ENCODE peak calls at places on chromosomes 1 and 21, in four cellular contexts. One of them, this sample, is unnamed.
A peak's percentile ranks its signal among the peaks of the same experiment; 100 is the strongest.

GRCh38 chr21:31999810-32000468 is 127.1 kb downstream of the HUNK start:
- DNase-seq in astrocyte of the spinal cord: no peak
- DNase-seq in tibial nerve: no peak
- DNase-seq in D721Med: no peak
- DNase-seq in this sample: no peak

GRCh38 chr21:35106246-35106835 is 57.2 kb upstream of the RUNX1 start:
- DNase-seq in astrocyte of the spinal cord: no peak
- DNase-seq in D721Med: no peak
- DNase-seq in tibial nerve: no peak
- DNase-seq in this sample: no peak

GRCh38 chr1:167584581-167584980 is 31.0 kb upstream of the CREG1 start:
- DNase-seq in tibial nerve: no peak
- DNase-seq in astrocyte of the spinal cord: no peak
- DNase-seq in D721Med: no peak
- DNase-seq in this sample: no peak

GRCh38 chr1:10724948-10725852 is 71.2 kb downstream of the CASZ1 start:
- DNase-seq in D721Med: peak; percentile 68
- DNase-seq in tibial nerve: no peak
- DNase-seq in astrocyte of the spinal cord: peak; percentile 29
- DNase-seq in this sample: peak; percentile 72

GRCh38 chr1:193676996-193677569 is 490.7 kb upstream of the B3GALT2 start:
- DNase-seq in astrocyte of the spinal cord: no peak
- DNase-seq in tibial nerve: no peak
- DNase-seq in D721Med: no peak
- DNase-seq in this sample: no peak

GRCh38 chr1:31531177-31532000 is 44.9 kb upstream of the TINAGL1 start:
- DNase-seq in astrocyte of the spinal cord: peak; percentile 16
- DNase-seq in D721Med: no peak
- DNase-seq in tibial nerve: no peak
- DNase-seq in this sample: no peak

GRCh38 chr21:42873096-42873495 is 6.2 kb downstream of the WDR4 start:
- DNase-seq in D721Med: no peak
- DNase-seq in astrocyte of the spinal cord: no peak
- DNase-seq in tibial nerve: no peak
- DNase-seq in this sample: no peak

GRCh38 chr1:25084407-25084806 is 147.9 kb downstream of the SYF2 start:
- DNase-seq in D721Med: no peak
- DNase-seq in astrocyte of the spinal cord: no peak
- DNase-seq in tibial nerve: no peak
- DNase-seq in this sample: no peak

GRCh38 chr1:100597069-100597741 is 59.3 kb downstream of the GPR88 start:
- DNase-seq in astrocyte of the spinal cord: peak; percentile 91
- DNase-seq in tibial nerve: no peak
- DNase-seq in D721Med: no peak
- DNase-seq in this sample: no peak

GRCh38 chr1:209885403-209886218 is 52.4 kb upstream of the SYT14 start:
- DNase-seq in tibial nerve: no peak
- DNase-seq in astrocyte of the spinal cord: no peak
- DNase-seq in D721Med: no peak
- DNase-seq in this sample: no peak

GRCh38 chr1:60972841-60973364 is 109.5 kb upstream of the NFIA start:
- DNase-seq in tibial nerve: no peak
- DNase-seq in D721Med: no peak
- DNase-seq in astrocyte of the spinal cord: peak; percentile 86
- DNase-seq in this sample: no peak

GRCh38 chr1:205124726-205125125 is 2.9 kb upstream of the RBBP5 start:
- DNase-seq in astrocyte of the spinal cord: no peak
- DNase-seq in tibial nerve: no peak
- DNase-seq in D721Med: no peak
- DNase-seq in this sample: no peak

GRCh38 chr1:78472251-78472620 is 18.5 kb upstream of the PTGFR start:
- DNase-seq in D721Med: no peak
- DNase-seq in tibial nerve: no peak
- DNase-seq in astrocyte of the spinal cord: no peak
- DNase-seq in this sample: no peak

GRCh38 chr1:20093940-20094391 is 24.0 kb downstream of the PLA2G5 start:
- DNase-seq in D721Med: no peak
- DNase-seq in tibial nerve: peak; percentile 43
- DNase-seq in astrocyte of the spinal cord: no peak
- DNase-seq in this sample: peak; percentile 60

GRCh38 chr1:35655196-35655595 is 13.9 kb upstream of the PSMB2 start:
- DNase-seq in tibial nerve: no peak
- DNase-seq in astrocyte of the spinal cord: no peak
- DNase-seq in D721Med: no peak
- DNase-seq in this sample: no peak

GRCh38 chr1:10724052-10724494 is 72.4 kb downstream of the CASZ1 start:
- DNase-seq in astrocyte of the spinal cord: peak; percentile 39
- DNase-seq in tibial nerve: no peak
- DNase-seq in D721Med: no peak
- DNase-seq in this sample: peak; percentile 73

GRCh38 chr1:182143825-182144661 is 82.5 kb upstream of the ZNF648 start:
- DNase-seq in D721Med: no peak
- DNase-seq in tibial nerve: peak; percentile 85
- DNase-seq in astrocyte of the spinal cord: peak; percentile 74
- DNase-seq in this sample: peak; percentile 48

GRCh38 chr1:23453455-23454000 is 29.0 kb upstream of the TCEA3 start:
- DNase-seq in D721Med: no peak
- DNase-seq in astrocyte of the spinal cord: no peak
- DNase-seq in tibial nerve: no peak
- DNase-seq in this sample: no peak

GRCh38 chr1:92953491-92953890 is 7.8 kb downstream of the DIPK1A start:
- DNase-seq in astrocyte of the spinal cord: no peak
- DNase-seq in tibial nerve: no peak
- DNase-seq in D721Med: no peak
- DNase-seq in this sample: no peak

DNA sequence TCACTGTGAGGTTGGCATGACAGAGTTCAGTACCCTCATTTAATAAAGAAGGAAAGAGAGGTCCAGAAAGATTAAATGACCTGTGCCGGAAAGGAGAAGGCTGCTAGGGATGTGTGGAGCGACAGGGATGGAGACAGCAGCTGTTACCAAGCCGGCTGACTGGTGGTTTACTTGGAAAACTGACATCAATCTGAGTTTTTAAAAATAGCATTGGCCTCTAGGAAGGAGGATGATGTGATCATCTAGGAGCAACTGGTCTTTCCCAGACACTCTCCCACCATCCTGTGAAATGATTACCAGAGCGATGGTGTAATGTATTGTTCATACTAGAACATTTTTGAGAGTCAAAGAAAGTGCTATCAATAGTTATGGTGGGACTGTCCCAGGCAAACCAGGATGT is 154.4 kb downstream of the ZSCAN20 start:
- DNase-seq in D721Med: no peak
- DNase-seq in astrocyte of the spinal cord: no peak
- DNase-seq in tibial nerve: no peak
- DNase-seq in this sample: no peak
- TF ChIP-seq CTCF in D721Med: no peak
- TF ChIP-seq CTCF in astrocyte of the spinal cord: no peak
- TF ChIP-seq CTCF in tibial nerve: no peak
- TF ChIP-seq CTCF in this sample: no peak

GRCh38 chr1:155062151-155062686 is 1.3 kb upstream of the EFNA4 start:
- DNase-seq in tibial nerve: no peak
- DNase-seq in astrocyte of the spinal cord: no peak
- DNase-seq in D721Med: no peak
- DNase-seq in this sample: no peak
- TF ChIP-seq CTCF in tibial nerve: no peak
- TF ChIP-seq CTCF in astrocyte of the spinal cord: peak; percentile 22
- TF ChIP-seq CTCF in D721Med: no peak
- TF ChIP-seq CTCF in this sample: no peak

DNA sequence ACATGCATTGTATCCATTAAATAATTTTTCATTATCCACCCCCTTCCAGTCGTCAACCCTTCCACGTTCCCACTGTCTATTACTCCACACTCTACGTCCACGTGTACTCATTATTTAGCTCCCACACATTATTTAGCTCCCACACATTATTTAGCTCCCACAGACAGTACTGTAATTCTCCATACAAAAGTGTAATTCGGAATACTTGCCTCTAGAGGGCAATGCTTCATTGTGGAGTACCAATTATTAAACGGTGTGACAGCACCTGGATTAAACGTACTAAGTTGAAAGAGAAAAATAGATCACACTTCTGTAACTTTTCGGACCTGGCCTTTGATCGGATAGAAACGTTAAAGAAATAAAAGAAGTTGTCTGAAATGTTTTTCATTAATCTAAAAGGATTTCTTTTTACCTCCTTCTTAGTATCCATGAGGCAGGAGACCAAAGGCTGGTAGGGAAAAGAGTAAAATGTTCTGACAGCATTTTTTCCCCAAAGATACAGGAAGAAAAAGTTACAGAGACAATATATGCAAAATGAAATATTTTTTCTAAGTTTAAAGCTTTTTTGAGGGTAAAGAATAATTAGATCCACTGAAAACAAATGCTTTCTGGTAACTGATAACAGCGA is 99.2 kb downstream of the LHX8 start:
- DNase-seq in D721Med: no peak
- DNase-seq in astrocyte of the spinal cord: peak; percentile 34
- DNase-seq in tibial nerve: no peak
- DNase-seq in this sample: no peak
- TF ChIP-seq CTCF in D721Med: peak; percentile 77
- TF ChIP-seq CTCF in astrocyte of the spinal cord: peak; percentile 66
- TF ChIP-seq CTCF in tibial nerve: peak; percentile 32
- TF ChIP-seq CTCF in this sample: peak; percentile 59

GRCh38 chr1:47926461-47926999 is 70.7 kb downstream of the TRABD2B start:
- DNase-seq in astrocyte of the spinal cord: no peak
- DNase-seq in tibial nerve: no peak
- DNase-seq in D721Med: no peak
- DNase-seq in this sample: no peak

GRCh38 chr1:47927165-47927564 is 70.0 kb downstream of the TRABD2B start:
- DNase-seq in tibial nerve: no peak
- DNase-seq in D721Med: no peak
- DNase-seq in astrocyte of the spinal cord: no peak
- DNase-seq in this sample: no peak

GRCh38 chr1:47931395-47931794 is 65.8 kb downstream of the TRABD2B start:
- DNase-seq in astrocyte of the spinal cord: no peak
- DNase-seq in tibial nerve: no peak
- DNase-seq in D721Med: no peak
- DNase-seq in this sample: no peak

GRCh38 chr1:47932744-47933143 is 64.4 kb downstream of the TRABD2B start:
- DNase-seq in astrocyte of the spinal cord: no peak
- DNase-seq in tibial nerve: no peak
- DNase-seq in D721Med: no peak
- DNase-seq in this sample: no peak

DNA sequence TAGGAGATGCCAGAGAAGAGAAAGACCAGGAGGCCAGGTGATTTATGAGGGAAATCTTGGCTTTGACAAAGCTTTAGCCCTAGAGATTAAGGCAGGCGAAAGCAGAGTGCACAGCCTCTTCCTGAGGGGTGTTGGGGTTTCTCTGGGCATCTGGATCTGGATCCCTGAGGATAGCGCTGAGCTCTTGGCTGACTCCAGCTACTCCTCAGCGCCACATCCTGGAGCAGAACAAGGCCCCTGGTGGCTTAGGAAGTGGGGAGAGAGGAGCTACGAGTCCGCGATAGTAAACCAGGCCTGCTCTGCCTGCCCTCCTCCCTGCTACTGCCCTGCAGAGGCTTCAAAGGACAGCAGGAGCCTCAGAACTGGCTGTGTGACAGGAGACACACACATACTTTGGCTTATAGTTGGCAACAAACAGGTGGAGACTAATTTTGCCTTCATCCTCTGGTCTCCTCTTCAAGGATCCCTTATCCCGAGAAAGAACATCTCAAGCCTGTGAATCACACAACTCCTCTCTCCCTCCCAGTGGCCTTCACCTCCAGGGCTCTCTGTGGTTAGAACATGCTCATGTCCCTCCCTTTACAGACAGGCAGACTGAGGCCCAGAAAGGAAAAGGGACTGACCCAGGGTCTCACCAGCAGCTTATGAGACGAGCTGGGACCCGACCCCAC is 66.8 kb downstream of the TRABD2B start:
- DNase-seq in tibial nerve: no peak
- DNase-seq in astrocyte of the spinal cord: no peak
- DNase-seq in D721Med: no peak
- DNase-seq in this sample: no peak
- TF ChIP-seq CTCF in tibial nerve: no peak
- TF ChIP-seq CTCF in astrocyte of the spinal cord: no peak
- TF ChIP-seq CTCF in D721Med: no peak
- TF ChIP-seq CTCF in this sample: no peak

DNA sequence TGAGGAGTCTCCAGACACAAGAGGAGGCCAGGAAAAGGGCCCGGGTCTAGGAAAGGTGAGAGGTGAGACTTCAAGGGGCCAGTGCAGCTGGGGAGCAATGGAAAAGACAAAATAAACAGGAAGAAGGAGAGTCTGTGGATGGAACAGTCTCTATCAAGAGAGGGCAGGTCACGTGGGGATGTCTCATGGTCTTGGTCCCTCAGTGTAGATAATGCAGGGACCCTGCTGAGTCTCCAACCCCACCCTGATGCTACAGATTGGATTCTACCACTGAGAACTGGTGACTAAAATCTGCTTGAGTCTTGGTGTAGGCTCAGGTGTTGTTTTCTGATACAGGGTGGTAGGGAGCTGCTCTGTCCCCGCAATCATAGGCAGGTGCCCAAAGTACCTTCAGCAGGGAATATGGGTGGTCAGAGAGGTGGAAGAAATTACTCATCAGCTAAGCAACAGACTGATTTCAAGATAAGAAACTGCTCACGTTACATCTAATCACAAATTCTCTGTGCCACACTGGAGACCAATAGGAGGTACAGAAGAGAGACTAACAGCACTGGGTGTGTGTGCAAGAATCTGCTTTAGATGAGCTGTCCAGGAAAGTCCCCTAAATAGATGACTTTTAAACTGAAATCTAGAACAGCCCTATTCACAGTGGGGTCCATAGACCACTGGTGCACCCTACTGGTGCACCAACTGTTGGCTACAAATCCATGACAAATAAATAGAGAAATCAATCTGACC is 101.5 kb upstream of the TLR5 start:
- DNase-seq in astrocyte of the spinal cord: peak; percentile 26
- DNase-seq in tibial nerve: no peak
- DNase-seq in D721Med: no peak
- DNase-seq in this sample: no peak
- TF ChIP-seq CTCF in astrocyte of the spinal cord: peak; percentile 41
- TF ChIP-seq CTCF in tibial nerve: no peak
- TF ChIP-seq CTCF in D721Med: peak; percentile 18
- TF ChIP-seq CTCF in this sample: peak; percentile 53

GRCh38 chr1:119475866-119476439 is 31.1 kb upstream of the HSD3B1 start:
- DNase-seq in astrocyte of the spinal cord: peak; percentile 15
- DNase-seq in tibial nerve: peak; percentile 14
- DNase-seq in D721Med: no peak
- DNase-seq in this sample: no peak
- TF ChIP-seq CTCF in astrocyte of the spinal cord: peak; percentile 76
- TF ChIP-seq CTCF in tibial nerve: peak; percentile 24
- TF ChIP-seq CTCF in D721Med: peak; percentile 57
- TF ChIP-seq CTCF in this sample: peak; percentile 37

GRCh38 chr1:47816325-47817071 is 180.7 kb downstream of the TRABD2B start:
- DNase-seq in astrocyte of the spinal cord: no peak
- DNase-seq in tibial nerve: no peak
- DNase-seq in D721Med: no peak
- DNase-seq in this sample: no peak

GRCh38 chr1:47810964-47811650 is 186.1 kb downstream of the TRABD2B start:
- DNase-seq in tibial nerve: no peak
- DNase-seq in D721Med: no peak
- DNase-seq in astrocyte of the spinal cord: no peak
- DNase-seq in this sample: no peak

GRCh38 chr1:47812848-47813508 is 184.2 kb downstream of the TRABD2B start:
- DNase-seq in astrocyte of the spinal cord: peak; percentile 39
- DNase-seq in tibial nerve: no peak
- DNase-seq in D721Med: no peak
- DNase-seq in this sample: no peak

GRCh38 chr1:47814592-47815436 is 182.4 kb downstream of the TRABD2B start:
- DNase-seq in tibial nerve: no peak
- DNase-seq in D721Med: no peak
- DNase-seq in astrocyte of the spinal cord: peak; percentile 19
- DNase-seq in this sample: peak; percentile 19

GRCh38 chr1:47813970-47814369 is 183.2 kb downstream of the TRABD2B start:
- DNase-seq in astrocyte of the spinal cord: no peak
- DNase-seq in tibial nerve: no peak
- DNase-seq in D721Med: no peak
- DNase-seq in this sample: no peak
- TF ChIP-seq CTCF in astrocyte of the spinal cord: no peak
- TF ChIP-seq CTCF in tibial nerve: no peak
- TF ChIP-seq CTCF in D721Med: no peak
- TF ChIP-seq CTCF in this sample: no peak